ENCODE peak calls at places on chromosomes 13 and 19, in six cellular contexts. U, L, C, O, B and Q are unnamed samples.

GRCh38 chr13:97460004-97460756 is 26.2 kb downstream of the RAP2A start:
- DNase-seq in C (no peak), B (no peak), U (no peak), O (no peak), L (no peak), Q (no peak)

GRCh38 chr19:5547881-5548280 is 19.9 kb downstream of the TINCR start:
- DNase-seq in L (no peak), B (peak), U (no peak), C (no peak), O (no peak), Q (no peak)

GRCh38 chr19:55554749-55555152 is 9.4 kb upstream of the SBK3 start:
- DNase-seq in B (no peak), C (no peak), L (no peak), O (no peak), U (no peak), Q (no peak)

GRCh38 chr19:51480590-51480989 is 2.3 kb downstream of the CEACAM18 start:
- DNase-seq in O (no peak), U (no peak), C (no peak), L (no peak), B (peak), Q (no peak)

GRCh38 chr19:15934332-15935078 is at the start of gene CYP4F11:
- DNase-seq in C (peak), U (peak), O (no peak), B (peak), L (peak), Q (no peak)

GRCh38 chr13:97971519-97971918 is 18.0 kb downstream of the IPO5 start:
- DNase-seq in U (no peak), C (no peak), O (no peak), B (no peak), L (no peak), Q (no peak)

GRCh38 chr13:30314562-30314961 is 7.2 kb upstream of the KATNAL1 start:
- DNase-seq in L (no peak), B (no peak), U (no peak), C (no peak), O (no peak), Q (no peak)

GRCh38 chr13:99572921-99573320 is 71.6 kb downstream of the TM9SF2 start:
- DNase-seq in C (no peak), U (peak), L (no peak), B (no peak), O (no peak), Q (no peak)

GRCh38 chr13:113065406-113066141 is 40.0 kb upstream of the F7 start:
- DNase-seq in B (no peak), L (no peak), C (peak), U (no peak), O (no peak), Q (no peak)

GRCh38 chr19:17841810-17842662 is 5.7 kb downstream of the JAK3 start:
- DNase-seq in C (peak), U (peak), L (peak), O (peak), B (peak), Q (no peak)